ENCODE peak calls at places on chromosomes 13 and 19, in five cellular contexts. One of them, this sample, is unnamed.

GRCh38 chr13:76148926-76149325 is 512.8 kb downstream of the LMO7 start:
- DNase-seq in fibroblast of mammary gland: peak; percentile 72
- DNase-seq in HFFc6: peak; percentile 78
- DNase-seq in mammary epithelial cell: peak; percentile 39
- DNase-seq in heart left ventricle: no peak
- DNase-seq in this sample: peak; percentile 70

GRCh38 chr19:39078436-39079200 is 5.5 kb upstream of the ACP7 start:
- DNase-seq in heart left ventricle: no peak
- DNase-seq in HFFc6: peak; percentile 98
- DNase-seq in fibroblast of mammary gland: peak; percentile 96
- DNase-seq in mammary epithelial cell: peak; percentile 98
- DNase-seq in this sample: peak; percentile 99

GRCh38 chr19:46081928-46082727 is 41.3 kb upstream of the IGFL4 start:
- DNase-seq in fibroblast of mammary gland: peak; percentile 72
- DNase-seq in heart left ventricle: no peak
- DNase-seq in HFFc6: peak; percentile 72
- DNase-seq in mammary epithelial cell: peak; percentile 61
- DNase-seq in this sample: peak; percentile 70

GRCh38 chr13:60986301-60986700 is 429.3 kb downstream of the PCDH20 start:
- DNase-seq in fibroblast of mammary gland: no peak
- DNase-seq in mammary epithelial cell: no peak
- DNase-seq in HFFc6: no peak
- DNase-seq in heart left ventricle: no peak
- DNase-seq in this sample: no peak

GRCh38 chr13:42495256-42495655 is 78.7 kb upstream of the TNFSF11 start:
- DNase-seq in fibroblast of mammary gland: peak; percentile 10
- DNase-seq in HFFc6: no peak
- DNase-seq in heart left ventricle: no peak
- DNase-seq in mammary epithelial cell: peak; percentile 65
- DNase-seq in this sample: no peak

GRCh38 chr19:36009220-36009619 is 607 bp upstream of the SYNE4 start:
- DNase-seq in fibroblast of mammary gland: peak; percentile 54
- DNase-seq in heart left ventricle: peak; percentile 71
- DNase-seq in HFFc6: peak; percentile 32
- DNase-seq in mammary epithelial cell: no peak
- DNase-seq in this sample: peak; percentile 67

GRCh38 chr13:110503037-110503901 is 58.3 kb downstream of the RAB20 start:
- DNase-seq in heart left ventricle: no peak
- DNase-seq in mammary epithelial cell: no peak
- DNase-seq in HFFc6: no peak
- DNase-seq in fibroblast of mammary gland: no peak
- DNase-seq in this sample: no peak

GRCh38 chr19:43464089-43464775 is 1.2 kb downstream of the LYPD3 start:
- DNase-seq in heart left ventricle: peak; percentile 77
- DNase-seq in fibroblast of mammary gland: no peak
- DNase-seq in mammary epithelial cell: no peak
- DNase-seq in HFFc6: no peak
- DNase-seq in this sample: no peak

DNA sequence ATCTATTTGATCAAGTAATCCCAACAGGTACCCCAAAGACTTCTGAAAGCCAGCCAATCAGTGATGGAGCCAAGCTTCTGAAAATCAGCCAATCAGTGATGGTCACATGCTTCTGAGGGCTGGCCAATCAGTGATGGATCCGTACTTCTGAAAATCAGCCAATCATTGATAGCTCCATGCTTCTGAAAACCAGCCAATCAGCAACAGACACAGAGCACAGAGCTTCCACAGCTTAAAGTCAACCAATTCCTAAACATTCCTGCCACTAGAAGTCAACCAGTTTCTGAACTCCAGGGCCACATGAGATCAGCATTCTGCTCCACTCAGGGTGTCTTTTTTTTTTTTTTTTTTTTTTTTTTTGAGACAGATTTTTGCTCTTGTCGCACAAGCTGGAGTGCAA is 8.2 kb upstream of the HSD17B14 start:
- DNase-seq in mammary epithelial cell: peak; percentile 40
- DNase-seq in heart left ventricle: no peak
- DNase-seq in HFFc6: peak; percentile 73
- DNase-seq in fibroblast of mammary gland: peak; percentile 77
- DNase-seq in this sample: peak; percentile 68
- TF ChIP-seq CTCF in mammary epithelial cell: no peak
- TF ChIP-seq CTCF in heart left ventricle: no peak
- TF ChIP-seq CTCF in HFFc6: peak; percentile 67
- TF ChIP-seq CTCF in fibroblast of mammary gland: peak; percentile 21
- TF ChIP-seq CTCF in this sample: peak; percentile 18

GRCh38 chr19:21498651-21499050 is 6.8 kb upstream of the ZNF429 start:
- DNase-seq in HFFc6: no peak
- DNase-seq in fibroblast of mammary gland: no peak
- DNase-seq in mammary epithelial cell: no peak
- DNase-seq in heart left ventricle: no peak
- DNase-seq in this sample: peak; percentile 15
- TF ChIP-seq CTCF in HFFc6: no peak
- TF ChIP-seq CTCF in fibroblast of mammary gland: no peak
- TF ChIP-seq CTCF in mammary epithelial cell: no peak
- TF ChIP-seq CTCF in heart left ventricle: no peak
- TF ChIP-seq CTCF in this sample: no peak

GRCh38 chr13:81927347-81927746 is 1586.4 kb upstream of the SPRY2 start:
- DNase-seq in fibroblast of mammary gland: no peak
- DNase-seq in mammary epithelial cell: no peak
- DNase-seq in HFFc6: no peak
- DNase-seq in heart left ventricle: no peak
- DNase-seq in this sample: no peak

DNA sequence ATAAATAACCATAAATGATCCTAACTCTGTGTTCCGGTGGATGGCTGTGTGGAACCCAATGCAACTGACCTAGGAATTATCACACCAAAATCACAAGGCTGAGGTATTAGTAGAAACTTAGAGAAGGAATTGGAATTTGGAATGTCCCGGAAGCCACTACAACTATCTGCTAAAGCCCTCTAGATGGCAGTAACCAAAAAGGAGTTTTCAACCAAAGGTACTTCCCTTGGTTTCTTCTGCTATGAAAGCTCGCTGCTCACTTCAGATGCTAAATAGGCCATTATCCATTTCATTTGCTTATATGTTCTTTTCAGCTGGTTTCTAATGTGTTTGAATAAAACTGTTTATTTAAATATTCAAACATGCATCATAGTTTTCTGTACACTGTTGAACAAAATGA is 1589.1 kb upstream of the SPRY2 start:
- DNase-seq in mammary epithelial cell: peak; percentile 3
- DNase-seq in HFFc6: peak; percentile 19
- DNase-seq in fibroblast of mammary gland: peak; percentile 8
- DNase-seq in heart left ventricle: no peak
- DNase-seq in this sample: peak; percentile 6
- TF ChIP-seq CTCF in mammary epithelial cell: peak; percentile 36
- TF ChIP-seq CTCF in HFFc6: peak; percentile 65
- TF ChIP-seq CTCF in fibroblast of mammary gland: no peak
- TF ChIP-seq CTCF in heart left ventricle: no peak
- TF ChIP-seq CTCF in this sample: no peak

DNA sequence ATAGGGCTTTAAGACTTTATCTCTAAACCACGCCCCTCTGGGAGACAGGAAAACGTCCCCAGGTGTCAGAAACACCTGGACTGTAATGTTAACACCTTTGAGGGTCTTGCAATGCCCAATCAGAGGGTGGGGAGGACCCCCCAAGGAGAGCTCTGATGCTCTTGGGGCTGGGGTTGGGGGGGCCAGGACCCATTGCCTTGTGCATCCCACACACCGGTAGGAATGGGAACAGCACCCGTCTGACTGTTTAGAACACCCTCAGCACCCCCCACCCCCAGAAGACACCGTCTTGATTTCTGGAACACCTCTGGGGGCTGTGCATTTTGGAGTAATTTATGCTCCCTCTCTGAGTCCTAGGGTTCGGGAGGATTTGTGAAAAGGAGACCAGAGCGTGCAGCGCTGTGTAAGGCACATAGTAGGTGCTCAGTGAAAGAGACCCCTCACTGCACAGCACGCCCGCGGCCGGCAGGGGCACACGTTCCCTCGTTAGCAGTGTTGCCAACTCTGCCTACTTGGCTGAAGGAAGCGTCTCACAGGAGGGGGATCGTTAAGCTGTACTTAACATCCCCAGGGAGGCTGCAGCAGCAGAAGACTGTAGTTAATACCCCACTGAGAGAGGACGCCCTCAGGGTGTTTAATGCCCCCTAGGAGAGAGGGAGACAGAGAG is 2.8 kb upstream of the ERFL start:
- DNase-seq in heart left ventricle: no peak
- DNase-seq in fibroblast of mammary gland: no peak
- DNase-seq in mammary epithelial cell: no peak
- DNase-seq in HFFc6: no peak
- DNase-seq in this sample: no peak
- TF ChIP-seq CTCF in heart left ventricle: no peak
- TF ChIP-seq CTCF in fibroblast of mammary gland: peak; percentile 33
- TF ChIP-seq CTCF in mammary epithelial cell: peak; percentile 19
- TF ChIP-seq CTCF in HFFc6: peak; percentile 61
- TF ChIP-seq CTCF in this sample: peak; percentile 44

GRCh38 chr13:70703755-70704154 is 595.5 kb upstream of the KLHL1 start:
- DNase-seq in HFFc6: no peak
- DNase-seq in mammary epithelial cell: no peak
- DNase-seq in heart left ventricle: no peak
- DNase-seq in fibroblast of mammary gland: no peak
- DNase-seq in this sample: peak; percentile 18

GRCh38 chr13:70708744-70709143 is 600.5 kb upstream of the KLHL1 start:
- DNase-seq in fibroblast of mammary gland: no peak
- DNase-seq in mammary epithelial cell: no peak
- DNase-seq in heart left ventricle: no peak
- DNase-seq in HFFc6: no peak
- DNase-seq in this sample: no peak
- TF ChIP-seq CTCF in fibroblast of mammary gland: no peak
- TF ChIP-seq CTCF in mammary epithelial cell: no peak
- TF ChIP-seq CTCF in heart left ventricle: no peak
- TF ChIP-seq CTCF in HFFc6: no peak
- TF ChIP-seq CTCF in this sample: no peak

DNA sequence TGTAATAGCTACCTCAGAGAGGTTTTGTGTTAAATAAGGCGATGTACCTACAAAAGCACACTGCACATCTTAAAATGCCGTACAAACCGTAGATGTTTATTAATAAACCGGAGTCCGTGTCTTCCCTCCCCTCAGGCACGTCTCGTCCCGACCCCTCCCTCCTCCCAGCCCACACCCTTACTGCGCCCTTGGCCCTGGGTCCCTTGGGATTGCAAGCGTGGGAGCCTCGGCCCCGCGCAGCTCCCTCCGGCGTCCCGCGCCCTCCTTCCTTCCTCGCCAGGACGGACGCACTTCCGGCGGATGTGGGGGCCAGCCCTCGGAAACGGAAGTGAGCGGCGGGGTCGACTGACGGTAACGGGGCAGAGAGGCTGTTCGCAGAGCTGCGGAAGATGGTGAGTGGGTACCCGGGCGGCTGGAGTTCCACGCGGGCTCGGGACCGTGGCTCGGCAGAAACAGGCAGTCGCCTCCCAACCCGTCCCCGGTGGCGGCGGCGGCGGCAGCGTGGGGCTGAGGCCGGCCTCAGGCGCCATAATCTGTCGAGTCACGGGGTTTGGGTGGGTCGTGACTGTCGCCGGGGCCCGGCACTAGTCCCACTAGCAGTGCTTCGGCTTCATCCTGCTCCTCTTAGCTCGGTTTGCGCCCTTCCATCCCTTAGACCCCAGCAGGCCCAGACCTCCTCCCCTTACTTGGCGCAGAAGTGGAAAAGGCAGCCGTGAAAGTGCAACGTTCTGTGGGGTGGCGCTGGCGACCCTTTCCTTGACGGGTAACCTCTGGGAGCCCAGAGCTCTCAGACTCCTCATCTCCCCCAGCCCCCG is at the start of gene POMP:
- DNase-seq in mammary epithelial cell: peak; percentile 86
- DNase-seq in fibroblast of mammary gland: peak; percentile 93
- DNase-seq in heart left ventricle: peak; percentile 96
- DNase-seq in HFFc6: peak; percentile 84
- DNase-seq in this sample: peak; percentile 92
- TF ChIP-seq CTCF in mammary epithelial cell: no peak
- TF ChIP-seq CTCF in fibroblast of mammary gland: no peak
- TF ChIP-seq CTCF in heart left ventricle: no peak
- TF ChIP-seq CTCF in HFFc6: no peak
- TF ChIP-seq CTCF in this sample: no peak

GRCh38 chr19:21474671-21475181 is 30.7 kb upstream of the ZNF429 start:
- DNase-seq in HFFc6: peak; percentile 32
- DNase-seq in mammary epithelial cell: peak; percentile 64
- DNase-seq in heart left ventricle: peak; percentile 80
- DNase-seq in fibroblast of mammary gland: peak; percentile 33
- DNase-seq in this sample: peak; percentile 73
- TF ChIP-seq CTCF in HFFc6: no peak
- TF ChIP-seq CTCF in mammary epithelial cell: no peak
- TF ChIP-seq CTCF in heart left ventricle: no peak
- TF ChIP-seq CTCF in fibroblast of mammary gland: no peak
- TF ChIP-seq CTCF in this sample: no peak

GRCh38 chr13:97354808-97355207 is 79.2 kb upstream of the RAP2A start:
- DNase-seq in fibroblast of mammary gland: no peak
- DNase-seq in HFFc6: no peak
- DNase-seq in mammary epithelial cell: no peak
- DNase-seq in heart left ventricle: no peak
- DNase-seq in this sample: no peak
- TF ChIP-seq CTCF in fibroblast of mammary gland: no peak
- TF ChIP-seq CTCF in HFFc6: no peak
- TF ChIP-seq CTCF in mammary epithelial cell: no peak
- TF ChIP-seq CTCF in heart left ventricle: no peak
- TF ChIP-seq CTCF in this sample: no peak

GRCh38 chr13:98022210-98022609 is 68.7 kb downstream of the IPO5 start:
- DNase-seq in mammary epithelial cell: peak; percentile 52
- DNase-seq in heart left ventricle: peak; percentile 35
- DNase-seq in fibroblast of mammary gland: peak; percentile 76
- DNase-seq in HFFc6: peak; percentile 76
- DNase-seq in this sample: peak; percentile 80

GRCh38 chr13:98018293-98018692 is 64.8 kb downstream of the IPO5 start:
- DNase-seq in mammary epithelial cell: no peak
- DNase-seq in heart left ventricle: no peak
- DNase-seq in fibroblast of mammary gland: no peak
- DNase-seq in HFFc6: no peak
- DNase-seq in this sample: no peak

GRCh38 chr13:98014766-98015165 is 61.3 kb downstream of the IPO5 start:
- DNase-seq in HFFc6: peak; percentile 79
- DNase-seq in mammary epithelial cell: peak; percentile 50
- DNase-seq in heart left ventricle: no peak
- DNase-seq in fibroblast of mammary gland: peak; percentile 79
- DNase-seq in this sample: peak; percentile 80

GRCh38 chr13:98020271-98020670 is 66.8 kb downstream of the IPO5 start:
- DNase-seq in mammary epithelial cell: no peak
- DNase-seq in fibroblast of mammary gland: no peak
- DNase-seq in HFFc6: peak; percentile 5
- DNase-seq in heart left ventricle: no peak
- DNase-seq in this sample: peak; percentile 31

GRCh38 chr13:98019186-98019585 is 65.7 kb downstream of the IPO5 start:
- DNase-seq in HFFc6: no peak
- DNase-seq in fibroblast of mammary gland: no peak
- DNase-seq in mammary epithelial cell: no peak
- DNase-seq in heart left ventricle: no peak
- DNase-seq in this sample: no peak
- TF ChIP-seq CTCF in HFFc6: no peak
- TF ChIP-seq CTCF in fibroblast of mammary gland: no peak
- TF ChIP-seq CTCF in mammary epithelial cell: no peak
- TF ChIP-seq CTCF in heart left ventricle: no peak
- TF ChIP-seq CTCF in this sample: no peak

This sample was measured in fibroblast of lung.